ENCODE peak calls at places on chromosomes 7 and 10, in four cellular contexts. One of them, this sample, is unnamed.

GRCh38 chr10:34637419-34637911 is 177.6 kb downstream of the PARD3 start:
- DNase-seq in MM.1S: peak
- DNase-seq in AG04450: no peak
- DNase-seq in adrenal gland: peak
- DNase-seq in this sample: peak

GRCh38 chr10:69479241-69479730 is 28.0 kb downstream of the TSPAN15 start:
- DNase-seq in MM.1S: no peak
- DNase-seq in adrenal gland: peak
- DNase-seq in AG04450: no peak
- DNase-seq in this sample: no peak

GRCh38 chr10:33257439-33257838 is 77.0 kb downstream of the NRP1 start:
- DNase-seq in AG04450: no peak
- DNase-seq in MM.1S: no peak
- DNase-seq in adrenal gland: no peak
- DNase-seq in this sample: no peak

GRCh38 chr10:132138133-132138532 is 48.6 kb upstream of the DPYSL4 start:
- DNase-seq in AG04450: no peak
- DNase-seq in MM.1S: no peak
- DNase-seq in adrenal gland: no peak
- DNase-seq in this sample: no peak

GRCh38 chr10:90321132-90321816 is 536.6 kb downstream of the HTR7 start:
- DNase-seq in MM.1S: no peak
- DNase-seq in AG04450: no peak
- DNase-seq in adrenal gland: no peak
- DNase-seq in this sample: no peak

GRCh38 chr7:137475966-137476365 is 132.4 kb upstream of the PTN start:
- DNase-seq in MM.1S: no peak
- DNase-seq in AG04450: no peak
- DNase-seq in adrenal gland: no peak
- DNase-seq in this sample: no peak

GRCh38 chr7:2508327-2509231 is 11.0 kb upstream of the LFNG start:
- DNase-seq in MM.1S: peak
- DNase-seq in adrenal gland: peak
- DNase-seq in AG04450: no peak
- DNase-seq in this sample: no peak

GRCh38 chr7:83614112-83614511 is 34.8 kb downstream of the SEMA3E start:
- DNase-seq in MM.1S: no peak
- DNase-seq in adrenal gland: no peak
- DNase-seq in AG04450: no peak
- DNase-seq in this sample: no peak

GRCh38 chr7:2979276-2979675 is 64.4 kb downstream of the CARD11 start:
- DNase-seq in AG04450: no peak
- DNase-seq in MM.1S: peak
- DNase-seq in adrenal gland: no peak
- DNase-seq in this sample: no peak

GRCh38 chr10:8306685-8307364 is 252.3 kb downstream of the GATA3 start:
- DNase-seq in AG04450: no peak
- DNase-seq in adrenal gland: no peak
- DNase-seq in MM.1S: no peak
- DNase-seq in this sample: no peak

GRCh38 chr7:131476740-131477139 is 79.7 kb downstream of the PODXL start:
- DNase-seq in adrenal gland: no peak
- DNase-seq in AG04450: no peak
- DNase-seq in MM.1S: no peak
- DNase-seq in this sample: no peak

This sample was measured in T1000.